ENCODE peak calls at places on chromosomes 2 and 18, in five cellular contexts. J is GM23338, Y is OCI-LY7, C is GM23248, B is SK-N-SH. D is an unnamed sample.

GRCh38 chr2:141348481-141348880 is 782.3 kb downstream of the LRP1B start:
- DNase-seq in J (no peak), Y (no peak), C (peak), B (no peak), D (no peak)

GRCh38 chr2:189285962-189286648 is 106.5 kb upstream of the COL5A2 start:
- DNase-seq in J (no peak), Y (no peak), C (peak), B (no peak), D (no peak)

GRCh38 chr2:216621292-216621691 is 11.9 kb upstream of the IGFBP2 start:
- DNase-seq in J (no peak), Y (no peak), C (no peak), B (no peak), D (no peak)

GRCh38 chr18:35672897-35673296 is 91.4 kb downstream of the GALNT1 start:
- DNase-seq in J (no peak), Y (no peak), C (peak), B (no peak), D (no peak)

GRCh38 chr2:168801961-168802824 is at the start of gene NOSTRIN:
- DNase-seq in J (no peak), Y (no peak), C (peak), B (no peak), D (peak)

GRCh38 chr2:213122730-213123129 is 28.7 kb downstream of the IKZF2 start:
- DNase-seq in J (no peak), Y (no peak), C (no peak), B (no peak), D (no peak)

GRCh38 chr2:239035361-239035814 is 187.5 kb downstream of the TWIST2 start:
- DNase-seq in J (peak), Y (peak), C (peak), B (peak), D (peak)

GRCh38 chr2:16281451-16282330 is 341.3 kb downstream of the MYCN start:
- DNase-seq in J (peak), Y (peak), C (no peak), B (peak), D (peak)

GRCh38 chr2:160816916-160817315 is 323.3 kb upstream of the RBMS1 start:
- DNase-seq in J (no peak), Y (no peak), C (no peak), B (no peak), D (no peak)

GRCh38 chr2:112121682-112122254 is 16.4 kb upstream of the FBLN7 start:
- DNase-seq in J (peak), Y (peak), C (peak), B (peak), D (peak)

GRCh38 chr18:40046596-40046995 is 1908.4 kb upstream of the PIK3C3 start:
- DNase-seq in J (no peak), Y (no peak), C (no peak), B (no peak), D (no peak)

GRCh38 chr2:98757904-98758421 is 27.0 kb upstream of the MGAT4A start:
- DNase-seq in J (no peak), Y (peak), C (peak), B (no peak), D (peak)

GRCh38 chr18:1499265-1499664 is 594.6 kb downstream of the ADCYAP1 start:
- DNase-seq in J (no peak), Y (no peak), C (no peak), B (no peak), D (no peak)

GRCh38 chr2:223078482-223078881 is 26.5 kb downstream of the KCNE4 start:
- DNase-seq in J (no peak), Y (no peak), C (no peak), B (no peak), D (no peak)

GRCh38 chr18:55509631-55510372 is 78.2 kb downstream of the TCF4 start:
- DNase-seq in J (peak), Y (peak), C (peak), B (no peak), D (no peak)

GRCh38 chr18:36850527-36851201 is 21.7 kb downstream of the KIAA1328 start:
- DNase-seq in J (no peak), Y (no peak), C (peak), B (no peak), D (peak)

GRCh38 chr18:80124131-80124530 is 15.1 kb downstream of the ADNP2 start:
- DNase-seq in J (no peak), Y (no peak), C (no peak), B (no peak), D (no peak)

DNA sequence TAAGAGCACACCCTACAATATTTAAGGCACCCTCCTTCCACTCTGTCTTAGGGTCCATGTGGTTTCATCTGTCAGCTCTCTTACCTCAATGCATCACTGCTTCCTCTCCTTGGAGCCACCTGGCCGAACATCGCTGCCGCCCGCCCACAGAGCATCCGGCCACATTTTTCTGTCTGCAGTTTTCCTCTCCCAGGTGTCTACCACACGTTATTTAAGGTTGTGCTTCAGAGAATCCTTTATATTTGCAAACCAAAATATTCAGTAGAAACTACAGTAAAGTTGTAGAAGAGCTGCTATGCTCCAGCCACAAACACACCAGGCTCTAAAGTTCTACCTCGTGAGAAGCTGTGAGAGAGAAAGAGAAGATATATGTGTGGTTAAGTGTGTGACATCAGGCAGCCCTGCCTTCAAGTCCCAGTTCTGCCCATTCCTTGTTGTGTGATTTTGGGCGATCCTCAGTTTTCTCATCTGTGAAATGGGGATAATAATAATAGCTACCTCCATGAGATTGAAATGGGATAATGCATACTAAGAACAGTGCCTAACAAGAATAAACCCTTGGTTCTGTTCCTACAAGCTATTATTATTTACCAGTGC is 4.9 kb upstream of the STK17B start:
- DNase-seq in J (no peak), Y (peak), C (no peak), B (no peak), D (no peak)
- TF ChIP-seq EZH2phosphoT487 in J (no peak), Y (no peak), C (no peak), B (no peak), D (no peak)

GRCh38 chr2:37852585-37853014 is 72.5 kb upstream of the RMDN2 start:
- DNase-seq in J (no peak), Y (no peak), C (no peak), B (no peak), D (no peak)
- TF ChIP-seq EZH2phosphoT487 in J (no peak), Y (no peak), C (no peak), B (no peak), D (no peak)

GRCh38 chr2:61882850-61883249 is 5.6 kb downstream of the CCT4 start:
- DNase-seq in J (no peak), Y (no peak), C (no peak), B (no peak), D (no peak)

GRCh38 chr2:61885896-61886603 is 2.4 kb downstream of the CCT4 start:
- DNase-seq in J (no peak), Y (no peak), C (no peak), B (no peak), D (no peak)

GRCh38 chr2:61889212-61889956 is 928 bp upstream of the CCT4 start:
- DNase-seq in J (no peak), Y (no peak), C (no peak), B (no peak), D (no peak)

DNA sequence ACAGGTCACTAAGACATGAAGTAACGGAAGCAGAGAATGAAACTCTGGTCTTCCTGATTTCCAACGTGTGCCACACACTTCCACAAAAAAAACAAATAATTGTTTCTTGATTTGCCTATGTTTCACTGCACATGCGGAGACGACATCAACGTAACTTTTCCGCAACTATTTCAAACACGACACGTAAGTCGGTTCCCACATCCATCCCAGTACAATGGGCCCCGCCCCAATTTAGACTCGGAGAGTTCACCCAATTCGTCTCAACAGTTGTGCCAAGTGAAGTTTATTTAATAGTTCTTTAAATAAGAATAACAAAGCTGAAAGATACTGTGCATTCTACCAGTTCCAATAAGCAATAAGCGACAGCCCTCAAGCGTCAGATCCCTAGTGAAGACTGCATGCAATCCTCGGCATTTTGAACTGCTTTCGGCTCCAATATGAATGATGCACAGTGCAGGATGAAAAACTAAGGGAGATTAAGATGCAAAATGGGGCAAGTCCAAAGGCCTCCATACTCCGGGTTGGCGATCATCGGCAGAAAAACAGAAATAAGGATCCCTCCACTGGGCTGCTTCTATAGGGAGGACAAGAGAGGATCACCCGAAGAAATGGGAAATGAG is 662 bp downstream of the CCT4 start:
- DNase-seq in J (peak), Y (peak), C (peak), B (peak), D (no peak)
- TF ChIP-seq EZH2phosphoT487 in J (no peak), Y (no peak), C (no peak), B (no peak), D (no peak)

GRCh38 chr2:96097951-96098823 is 18.2 kb downstream of the ADRA2B start:
- DNase-seq in J (no peak), Y (peak), C (no peak), B (peak), D (no peak)

GRCh38 chr2:96099861-96100798 is 16.2 kb downstream of the ADRA2B start:
- DNase-seq in J (peak), Y (no peak), C (no peak), B (peak), D (no peak)

GRCh38 chr2:96100893-96101304 is 15.5 kb downstream of the ADRA2B start:
- DNase-seq in J (no peak), Y (no peak), C (no peak), B (peak), D (no peak)

GRCh38 chr2:96097441-96097840 is 18.9 kb downstream of the ADRA2B start:
- DNase-seq in J (no peak), Y (no peak), C (no peak), B (no peak), D (no peak)

DNA sequence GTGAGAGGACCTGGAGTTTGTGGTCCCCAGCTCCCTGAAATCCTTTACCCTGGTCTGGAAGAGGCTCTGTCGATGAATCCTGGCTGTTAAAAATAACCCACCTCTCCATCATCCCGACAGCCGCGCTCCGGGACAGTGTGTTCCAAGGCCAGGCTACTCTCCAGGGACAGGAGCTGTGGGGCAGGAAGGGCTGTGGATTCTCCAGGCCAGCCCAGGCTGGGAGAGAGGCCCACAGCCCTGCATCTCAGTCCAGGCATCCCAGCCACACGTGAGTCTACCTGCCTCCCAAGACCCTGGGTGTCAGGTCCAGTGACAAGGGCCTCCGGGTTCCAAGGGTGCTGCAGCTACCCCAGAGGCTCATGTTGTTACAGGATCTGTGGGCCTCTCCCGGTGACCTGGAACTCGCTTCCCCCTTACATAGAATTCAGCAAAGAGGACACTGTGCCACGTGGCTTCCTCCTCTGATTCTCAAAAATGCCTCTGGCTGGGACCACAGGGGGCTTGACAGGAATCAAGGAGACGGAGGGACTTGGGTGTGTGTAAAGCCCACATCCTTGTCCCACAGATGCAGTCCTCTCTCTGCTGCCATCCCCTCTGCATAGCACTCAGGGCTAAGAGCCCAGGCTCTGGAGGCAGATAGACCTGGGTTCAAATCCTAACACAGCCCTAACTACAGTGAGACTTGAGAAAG is 17.3 kb downstream of the ADRA2B start:
- DNase-seq in J (no peak), Y (no peak), C (no peak), B (no peak), D (no peak)
- TF ChIP-seq EZH2phosphoT487 in J (no peak), Y (no peak), C (no peak), B (no peak), D (no peak)

GRCh38 chr2:221429741-221430491 is 142.2 kb downstream of the EPHA4 start:
- DNase-seq in J (no peak), Y (no peak), C (peak), B (no peak), D (no peak)
- TF ChIP-seq EZH2phosphoT487 in J (no peak), Y (no peak), C (no peak), B (no peak), D (no peak)

D was measured in HCT116.